ENCODE peak calls at places on chromosomes 12 and 14, in nine cellular contexts. Y, N, P, B, C, J, Z, K and G are unnamed samples.

GRCh38 chr14:92540472-92541048 is 27.0 kb downstream of the RIN3 start:
- DNase-seq in J (no peak), Z (peak), K (no peak), N (peak), C (no peak), P (peak), Y (no peak), B (peak), G (peak)

GRCh38 chr14:77458249-77458950 is 507 bp downstream of the AHSA1 start:
- DNase-seq in P (no peak), Z (peak), C (peak), J (peak), B (peak), N (no peak), K (peak), Y (peak), G (no peak)

GRCh38 chr14:70708717-70709570 is 67.2 kb downstream of the TTC9 start:
- DNase-seq in Y (no peak), J (peak), Z (no peak), C (no peak), P (no peak), B (no peak), N (no peak), K (no peak), G (no peak)

GRCh38 chr12:50604640-50604920 is 99.8 kb downstream of the DIP2B start:
- DNase-seq in N (no peak), J (no peak), C (no peak), P (no peak), B (no peak), Y (no peak), Z (no peak), K (no peak), G (no peak)

GRCh38 chr14:30872602-30873001 is 1.8 kb upstream of the COCH start:
- DNase-seq in J (no peak), Z (no peak), P (no peak), C (no peak), K (no peak), Y (no peak), B (no peak), N (no peak), G (no peak)

GRCh38 chr14:99317231-99318090 is 45.5 kb upstream of the BCL11B start:
- DNase-seq in Y (no peak), C (no peak), J (no peak), P (no peak), B (no peak), Z (no peak), K (no peak), N (no peak), G (no peak)

GRCh38 chr12:6772729-6773661 is 675 bp downstream of the LAG3 start:
- DNase-seq in Z (no peak), J (no peak), C (no peak), Y (no peak), K (no peak), P (no peak), B (no peak), N (no peak), G (no peak)

GRCh38 chr14:52706286-52706685 is 714 bp upstream of the PSMC6 start:
- DNase-seq in B (peak), J (no peak), N (no peak), P (no peak), K (no peak), C (peak), Z (peak), Y (peak), G (no peak)

GRCh38 chr12:16880864-16881285 is 274.9 kb upstream of the LMO3 start:
- DNase-seq in Z (no peak), P (no peak), Y (no peak), C (no peak), B (no peak), K (no peak), J (peak), N (no peak), G (no peak)

GRCh38 chr14:22399776-22400175 is 189.2 kb downstream of the DAD1 start:
- DNase-seq in C (no peak), N (no peak), Y (no peak), P (no peak), Z (no peak), K (no peak), J (no peak), B (no peak), G (no peak)

GRCh38 chr12:24955389-24955788 is 6.5 kb upstream of the BCAT1 start:
- DNase-seq in J (no peak), C (peak), K (no peak), Z (no peak), N (no peak), B (no peak), P (no peak), Y (no peak), G (no peak)

GRCh38 chr14:61568572-61569011 is 126.7 kb upstream of the HIF1A start:
- DNase-seq in N (no peak), Y (peak), C (peak), J (no peak), Z (no peak), K (peak), P (no peak), B (no peak), G (no peak)

GRCh38 chr14:61553730-61554641 is 141.3 kb upstream of the HIF1A start:
- DNase-seq in Z (peak), P (no peak), J (no peak), N (no peak), Y (no peak), K (no peak), C (no peak), B (peak), G (no peak)

GRCh38 chr14:38716871-38717270 is 386.2 kb downstream of the SEC23A start:
- DNase-seq in C (no peak), Y (no peak), P (no peak), N (no peak), B (no peak), J (no peak), Z (no peak), K (no peak), G (no peak)

GRCh38 chr14:32998433-32998832 is 59.8 kb downstream of the NPAS3 start:
- DNase-seq in Z (no peak), K (no peak), J (peak), P (no peak), C (no peak), Y (no peak), B (peak), N (no peak), G (peak)

GRCh38 chr14:96351986-96352385 is 11.2 kb downstream of the ATG2B start:
- DNase-seq in Y (no peak), K (no peak), B (peak), N (no peak), P (no peak), Z (no peak), C (no peak), J (no peak), G (no peak)

GRCh38 chr12:65280306-65280705 is 1.8 kb downstream of the MSRB3 start:
- DNase-seq in B (peak), K (no peak), Y (no peak), Z (no peak), J (no peak), N (no peak), C (no peak), P (no peak), G (no peak)

GRCh38 chr12:114555451-114555850 is 128.5 kb downstream of the TBX3 start:
- DNase-seq in N (no peak), J (no peak), P (no peak), K (no peak), Z (no peak), Y (no peak), B (no peak), C (no peak), G (no peak)

GRCh38 chr12:69951108-69951507 is 126.1 kb downstream of the MYRFL start:
- DNase-seq in N (no peak), C (no peak), P (no peak), Z (no peak), K (no peak), J (no peak), B (no peak), Y (no peak), G (no peak)

GRCh38 chr12:92188517-92189188 is 43.0 kb upstream of the BTG1 start:
- DNase-seq in B (no peak), Z (no peak), J (no peak), K (no peak), P (no peak), Y (no peak), N (no peak), C (no peak), G (no peak)

GRCh38 chr12:64221656-64222010 is 463 bp downstream of the KICS2 start:
- DNase-seq in N (peak), B (peak), Z (peak), K (no peak), J (peak), Y (no peak), P (peak), C (peak), G (peak)

GRCh38 chr12:101924647-101925046 is 47.3 kb downstream of the DRAM1 start:
- DNase-seq in Z (no peak), J (no peak), Y (no peak), C (no peak), N (no peak), K (peak), P (no peak), B (no peak), G (no peak)

GRCh38 chr12:114131824-114132223 is 165.7 kb upstream of the RBM19 start:
- DNase-seq in B (no peak), K (no peak), N (no peak), Y (no peak), J (no peak), Z (no peak), P (no peak), C (no peak), G (no peak)

GRCh38 chr12:18752280-18752920 is 14.5 kb downstream of the CAPZA3 start:
- DNase-seq in Z (no peak), N (no peak), Y (no peak), B (peak), K (no peak), P (no peak), J (no peak), C (no peak), G (no peak)

GRCh38 chr12:124509300-124509675 is 58.1 kb downstream of the NCOR2 start:
- DNase-seq in J (no peak), Z (no peak), N (no peak), K (no peak), B (peak), P (no peak), C (no peak), Y (no peak), G (no peak)

GRCh38 chr12:102766961-102767360 is 150.1 kb downstream of the PAH start:
- DNase-seq in N (no peak), J (no peak), B (no peak), P (no peak), K (no peak), Y (no peak), C (no peak), Z (no peak), G (no peak)

GRCh38 chr14:26204954-26205479 is 392.8 kb downstream of the NOVA1 start:
- DNase-seq in B (peak), J (peak), P (peak), Y (no peak), Z (no peak), C (no peak), N (peak), K (no peak), G (no peak)

GRCh38 chr12:107411792-107412535 is 273.6 kb upstream of the PWP1 start:
- DNase-seq in J (no peak), P (no peak), K (no peak), C (no peak), Y (no peak), Z (no peak), B (peak), N (no peak), G (no peak)

GRCh38 chr14:81459912-81460311 is 59.8 kb upstream of the STON2 start:
- DNase-seq in N (no peak), Y (no peak), P (no peak), J (no peak), Z (no peak), K (no peak), B (no peak), C (no peak), G (no peak)

GRCh38 chr12:3489057-3489456 is 1.9 kb upstream of the PRMT8 start:
- DNase-seq in J (no peak), K (no peak), Y (no peak), B (peak), C (no peak), P (no peak), N (no peak), Z (no peak), G (no peak)